ENCODE peak calls at places on chromosomes 16 and 17, in seven cellular contexts. J is tibial artery; S is thoracic aorta; R is colonic mucosa; K is CD4-positive, alpha-beta memory T cell; E is sigmoid colon; Q is K562. V is an unnamed sample. For H3K36me3, the result is how much of the 10 kb centered on the place peaks cover.

GRCh38 chr17:67139784-67140665 is 95.7 kb downstream of the CACNG1 start:
- DNase-seq in K (no peak), S (no peak), R (no peak), Q (no peak), J (no peak), E (no peak), V (no peak)

GRCh38 chr16:87464691-87465300 is 28.0 kb downstream of the ZCCHC14 start:
- DNase-seq in E (peak), S (peak), K (peak), R (peak), J (peak), Q (peak), V (no peak)

GRCh38 chr17:79834575-79835469 is 4.4 kb downstream of the CBX4 start:
- DNase-seq in S (no peak), R (peak), J (no peak), K (peak), E (no peak), Q (no peak), V (no peak)

GRCh38 chr16:78562650-78563049 is 463.2 kb downstream of the WWOX start:
- DNase-seq in Q (no peak), J (no peak), K (no peak), E (no peak), S (no peak), R (no peak), V (no peak)

GRCh38 chr16:86239381-86239780 is 270.9 kb upstream of the FOXF1 start:
- DNase-seq in J (no peak), K (no peak), R (peak), E (peak), Q (no peak), S (no peak), V (no peak)

GRCh38 chr16:73847090-73847489 is 449.5 kb upstream of the PSMD7 start:
- DNase-seq in Q (no peak), K (no peak), J (no peak), R (no peak), S (no peak), E (no peak), V (peak)

GRCh38 chr16:27579086-27579980 is 29.4 kb downstream of the KATNIP start:
- DNase-seq in E (peak), J (no peak), Q (no peak), K (no peak), S (no peak), R (no peak), V (no peak)

GRCh38 chr17:41345992-41346391 is 4.6 kb downstream of the KRT33A start:
- DNase-seq in R (no peak), Q (no peak), S (no peak), E (no peak), J (no peak), K (no peak), V (no peak)

GRCh38 chr17:65561394-65562205 is at the start of gene AXIN2:
- DNase-seq in J (peak), K (peak), S (peak), E (peak), Q (peak), R (peak), V (peak)

GRCh38 chr17:72282439-72283029 is 161.7 kb downstream of the SOX9 start:
- DNase-seq in E (no peak), S (no peak), J (no peak), Q (no peak), K (no peak), R (no peak), V (no peak)

GRCh38 chr16:65546353-65546791 is 424.5 kb upstream of the CDH11 start:
- DNase-seq in K (no peak), Q (no peak), S (no peak), E (no peak), R (no peak), J (no peak), V (no peak)

GRCh38 chr16:27179500-27180072 is 23.7 kb upstream of the KDM8 start:
- DNase-seq in J (peak), E (peak), K (peak), R (peak), Q (peak), S (peak), V (peak)

GRCh38 chr17:79036609-79037008 is 12.6 kb downstream of the C1QTNF1 start:
- DNase-seq in K (no peak), E (peak), Q (peak), J (no peak), S (no peak), R (no peak), V (no peak)

GRCh38 chr17:3994221-3994576 is 30.0 kb upstream of the ATP2A3 start:
- DNase-seq in R (no peak), K (no peak), E (no peak), Q (no peak), S (no peak), J (no peak), V (no peak)

GRCh38 chr17:82301300-82301915 is 16.0 kb downstream of the CD7 start:
- DNase-seq in S (no peak), E (peak), J (no peak), Q (no peak), K (no peak), R (no peak), V (no peak)

GRCh38 chr16:56409195-56409594 is 16.1 kb downstream of the AMFR start:
- DNase-seq in R (no peak), S (no peak), J (no peak), Q (no peak), E (no peak), K (no peak), V (no peak)

GRCh38 chr16:86078121-86078600 is 179.2 kb downstream of the IRF8 start:
- DNase-seq in R (no peak), E (peak), J (no peak), Q (no peak), S (no peak), K (no peak), V (no peak)

GRCh38 chr16:13560151-13560550 is 359.8 kb upstream of the ERCC4 start:
- DNase-seq in R (no peak), J (no peak), Q (peak), S (no peak), K (no peak), E (no peak), V (no peak)

GRCh38 chr16:87389245-87389644 is 2.9 kb upstream of the MAP1LC3B start:
- DNase-seq in R (no peak), Q (no peak), J (no peak), E (peak), S (no peak), K (no peak), V (no peak)

GRCh38 chr17:28046034-28046825 is 3.8 kb downstream of the NLK start:
- DNase-seq in R (no peak), J (no peak), K (no peak), S (no peak), E (no peak), Q (no peak), V (no peak)

GRCh38 chr17:58300336-58300735 is 19.6 kb upstream of the MPO start:
- DNase-seq in J (peak), Q (no peak), S (no peak), E (peak), K (no peak), R (no peak), V (no peak)

GRCh38 chr17:56892333-56892732 is 21.5 kb downstream of the TRIM25 start:
- DNase-seq in R (no peak), Q (no peak), S (no peak), K (no peak), E (no peak), J (no peak), V (no peak)

GRCh38 chr17:56890906-56891674 is 22.8 kb downstream of the TRIM25 start:
- DNase-seq in S (no peak), E (no peak), Q (no peak), K (no peak), R (no peak), J (no peak), V (no peak)

GRCh38 chr17:56894859-56895455 is 18.9 kb downstream of the TRIM25 start:
- DNase-seq in E (no peak), Q (no peak), K (no peak), S (no peak), J (no peak), R (no peak), V (no peak)

GRCh38 chr17:56891751-56892150 is 22.1 kb downstream of the TRIM25 start:
- DNase-seq in E (no peak), Q (peak), J (no peak), R (no peak), K (peak), S (no peak), V (no peak)

DNA sequence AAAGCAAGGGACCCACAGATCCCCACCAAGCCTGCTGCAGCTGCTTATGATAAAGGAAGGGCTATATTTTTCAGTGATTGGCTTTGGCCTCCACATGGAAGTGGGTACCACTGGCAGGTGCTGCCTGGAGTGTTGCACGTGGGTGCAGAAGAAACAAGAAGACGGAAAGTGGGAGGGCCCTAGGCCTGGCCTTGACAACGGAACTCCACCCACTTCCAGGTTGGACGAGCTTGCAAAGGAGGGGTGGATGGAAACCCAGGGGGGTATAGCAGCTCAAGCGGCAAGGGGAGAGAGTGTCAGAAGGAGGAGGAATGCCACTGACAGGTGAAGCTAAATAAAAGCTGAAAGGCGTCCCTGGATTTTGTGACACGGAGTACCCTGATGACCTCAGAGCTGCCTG is 20.3 kb downstream of the TRIM25 start:
- DNase-seq in Q (no peak), J (no peak), S (no peak), K (no peak), E (no peak), R (no peak), V (no peak)
- H3K36me3 ChIP-seq in Q (half or more), J (half or more), S (half or more), K (half or more), E (half or more), R (under half), V (under half)

DNA sequence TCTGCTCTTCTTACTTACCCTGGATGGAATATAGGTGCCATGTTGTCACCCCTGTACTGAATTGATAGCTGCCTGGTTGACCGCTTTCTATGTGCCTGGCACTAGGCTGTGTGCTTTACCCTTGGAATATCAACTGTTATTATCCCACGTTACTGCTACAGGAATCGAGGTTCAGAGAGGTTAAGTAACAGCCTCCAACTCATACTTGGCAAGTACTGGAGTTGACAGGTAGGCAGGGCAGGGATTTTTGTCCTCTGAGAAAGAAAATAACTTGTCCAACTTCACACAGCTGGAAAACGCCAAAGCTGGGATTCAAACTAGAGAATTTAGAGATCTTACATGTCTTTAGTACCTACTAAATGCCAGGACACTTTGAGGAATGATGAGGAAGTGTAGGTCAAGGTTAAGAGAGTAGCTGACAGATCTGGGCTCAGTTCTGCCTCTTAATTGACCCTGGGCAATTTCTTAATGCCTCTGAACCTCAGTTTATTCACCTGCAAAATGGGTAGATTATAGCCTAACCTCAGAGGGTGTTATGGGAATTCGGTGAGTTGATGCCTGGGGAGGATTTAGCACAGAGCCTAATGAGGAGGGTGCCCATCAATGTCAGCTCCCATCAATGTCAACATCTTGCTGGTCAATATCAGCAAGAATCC is 25.8 kb downstream of the ITPRIPL2 start:
- DNase-seq in R (no peak), J (no peak), S (no peak), Q (no peak), K (no peak), E (no peak), V (no peak)
- H3K36me3 ChIP-seq in R (under half), J (under half), S (under half), Q (under half), K (under half), E (under half), V (under half)

DNA sequence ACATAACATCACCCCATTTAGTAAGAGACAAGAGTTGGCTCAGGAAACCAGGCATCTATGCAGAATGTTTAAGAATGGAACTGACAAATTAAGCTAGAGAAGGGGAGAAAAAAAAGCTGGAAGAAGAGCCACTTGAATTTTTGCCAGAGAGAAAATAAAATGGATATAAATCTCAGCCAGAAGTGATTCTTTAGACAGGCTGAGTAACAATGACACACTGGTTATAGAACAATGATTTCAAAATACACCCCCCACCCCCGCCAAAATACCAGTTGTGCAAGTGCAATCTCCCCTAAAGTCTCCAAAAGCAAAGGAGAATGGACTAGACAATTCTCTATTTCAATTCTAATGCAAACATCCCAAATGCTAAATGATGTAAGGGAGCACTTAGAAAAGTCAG is 22.4 kb downstream of the LSM12 start:
- DNase-seq in E (no peak), K (no peak), J (no peak), S (no peak), R (no peak), Q (no peak), V (no peak)
- H3K36me3 ChIP-seq in E (under half), K (under half), J (under half), S (under half), R (under half), Q (half or more), V (under half)

GRCh38 chr17:1000597-1001490 is 3.9 kb downstream of the TIMM22 start:
- DNase-seq in K (no peak), S (no peak), Q (no peak), R (no peak), E (no peak), J (peak), V (no peak)
- H3K36me3 ChIP-seq in K (under half), S (under half), Q (under half), R (under half), E (under half), J (under half), V (under half)

GRCh38 chr16:69701452-69701851 is 24.9 kb downstream of the NQO1 start:
- DNase-seq in J (no peak), K (no peak), R (no peak), S (no peak), Q (no peak), E (no peak), V (no peak)

GRCh38 chr16:69703638-69704037 is 22.7 kb downstream of the NQO1 start:
- DNase-seq in E (no peak), K (no peak), S (no peak), R (no peak), J (no peak), Q (no peak), V (no peak)

GRCh38 chr16:69699915-69700314 is 26.4 kb downstream of the NQO1 start:
- DNase-seq in R (no peak), Q (no peak), J (no peak), K (no peak), S (no peak), E (no peak), V (no peak)

GRCh38 chr16:69698404-69698803 is 28.0 kb downstream of the NQO1 start:
- DNase-seq in S (no peak), E (no peak), K (no peak), Q (no peak), R (no peak), J (no peak), V (no peak)

DNA sequence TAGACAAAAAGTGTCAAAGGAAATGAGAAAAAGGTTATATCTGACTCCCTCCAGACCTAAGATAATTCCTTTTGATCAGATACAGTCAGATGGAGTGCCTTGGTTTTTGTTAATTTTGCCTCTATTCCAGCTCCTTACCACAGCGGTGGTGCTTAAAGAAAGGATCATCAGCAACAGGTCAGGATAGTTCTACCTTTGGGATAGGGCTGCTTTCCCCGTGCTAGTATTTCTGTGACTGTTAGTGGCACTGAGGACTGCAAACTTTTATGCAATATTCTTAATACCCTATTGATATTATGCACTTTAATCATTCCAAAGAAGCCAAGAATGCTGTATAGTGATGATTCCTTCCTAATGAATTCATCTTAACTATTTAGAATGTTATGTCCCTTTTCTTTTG is 24.5 kb downstream of the NQO1 start:
- DNase-seq in K (no peak), J (no peak), E (no peak), R (no peak), Q (no peak), S (no peak), V (no peak)
- H3K36me3 ChIP-seq in K (under half), J (under half), E (under half), R (under half), Q (under half), S (under half), V (under half)